ENCODE peak calls at places on chromosomes 7 and 10, in nine cellular contexts. One of them, this sample, is unnamed.
A peak's percentile ranks its signal among the peaks of the same experiment; 100 is the strongest.

GRCh38 chr10:74194545-74194944 is 43.5 kb downstream of the ADK start:
- DNase-seq in right cardiac atrium: no peak
- DNase-seq in A549: no peak
- DNase-seq in GM23338: no peak
- DNase-seq in hepatocyte: no peak
- DNase-seq in CD4-positive, alpha-beta memory T cell: peak; percentile 40
- DNase-seq in fibroblast of the aortic adventitia: peak; percentile 78
- DNase-seq in gastrocnemius medialis: no peak
- DNase-seq in WERI-Rb-1: no peak
- DNase-seq in this sample: no peak

GRCh38 chr10:75233444-75234016 is 2.2 kb downstream of the COMTD1 start:
- DNase-seq in gastrocnemius medialis: no peak
- DNase-seq in GM23338: no peak
- DNase-seq in WERI-Rb-1: no peak
- DNase-seq in right cardiac atrium: no peak
- DNase-seq in A549: no peak
- DNase-seq in CD4-positive, alpha-beta memory T cell: no peak
- DNase-seq in hepatocyte: no peak
- DNase-seq in fibroblast of the aortic adventitia: no peak
- DNase-seq in this sample: peak; percentile 15

GRCh38 chr7:155252388-155252957 is 45.2 kb upstream of the INSIG1 start:
- DNase-seq in WERI-Rb-1: no peak
- DNase-seq in A549: no peak
- DNase-seq in fibroblast of the aortic adventitia: peak; percentile 36
- DNase-seq in right cardiac atrium: no peak
- DNase-seq in hepatocyte: no peak
- DNase-seq in gastrocnemius medialis: no peak
- DNase-seq in CD4-positive, alpha-beta memory T cell: no peak
- DNase-seq in GM23338: no peak
- DNase-seq in this sample: no peak

GRCh38 chr7:149141893-149142292 is 5.4 kb upstream of the ZNF398 start:
- DNase-seq in fibroblast of the aortic adventitia: no peak
- DNase-seq in right cardiac atrium: no peak
- DNase-seq in WERI-Rb-1: no peak
- DNase-seq in A549: no peak
- DNase-seq in gastrocnemius medialis: no peak
- DNase-seq in hepatocyte: no peak
- DNase-seq in CD4-positive, alpha-beta memory T cell: no peak
- DNase-seq in GM23338: no peak
- DNase-seq in this sample: no peak

GRCh38 chr7:29359480-29360093 is 165.0 kb downstream of the CHN2 start:
- DNase-seq in GM23338: no peak
- DNase-seq in gastrocnemius medialis: no peak
- DNase-seq in fibroblast of the aortic adventitia: no peak
- DNase-seq in A549: no peak
- DNase-seq in CD4-positive, alpha-beta memory T cell: no peak
- DNase-seq in hepatocyte: no peak
- DNase-seq in right cardiac atrium: no peak
- DNase-seq in WERI-Rb-1: no peak
- DNase-seq in this sample: no peak

GRCh38 chr7:132933076-132933466 is 148.8 kb downstream of the CHCHD3 start:
- DNase-seq in right cardiac atrium: no peak
- DNase-seq in gastrocnemius medialis: no peak
- DNase-seq in WERI-Rb-1: no peak
- DNase-seq in hepatocyte: peak; percentile 48
- DNase-seq in GM23338: no peak
- DNase-seq in A549: no peak
- DNase-seq in fibroblast of the aortic adventitia: peak; percentile 91
- DNase-seq in CD4-positive, alpha-beta memory T cell: no peak
- DNase-seq in this sample: no peak

GRCh38 chr10:116838143-116838725 is 11.1 kb upstream of the ENO4 start:
- DNase-seq in hepatocyte: no peak
- DNase-seq in A549: no peak
- DNase-seq in fibroblast of the aortic adventitia: no peak
- DNase-seq in CD4-positive, alpha-beta memory T cell: no peak
- DNase-seq in GM23338: no peak
- DNase-seq in gastrocnemius medialis: no peak
- DNase-seq in WERI-Rb-1: no peak
- DNase-seq in right cardiac atrium: no peak
- DNase-seq in this sample: no peak

GRCh38 chr10:63267414-63268138 is 134.4 kb downstream of the NRBF2 start:
- DNase-seq in right cardiac atrium: no peak
- DNase-seq in gastrocnemius medialis: no peak
- DNase-seq in fibroblast of the aortic adventitia: peak; percentile 88
- DNase-seq in A549: peak; percentile 12
- DNase-seq in CD4-positive, alpha-beta memory T cell: peak; percentile 32
- DNase-seq in GM23338: peak; percentile 69
- DNase-seq in WERI-Rb-1: no peak
- DNase-seq in hepatocyte: peak; percentile 56
- DNase-seq in this sample: peak; percentile 23

GRCh38 chr7:128263420-128263819 is 22.3 kb downstream of the LEP start:
- DNase-seq in WERI-Rb-1: no peak
- DNase-seq in fibroblast of the aortic adventitia: no peak
- DNase-seq in right cardiac atrium: no peak
- DNase-seq in CD4-positive, alpha-beta memory T cell: no peak
- DNase-seq in A549: no peak
- DNase-seq in gastrocnemius medialis: no peak
- DNase-seq in hepatocyte: no peak
- DNase-seq in GM23338: peak; percentile 47
- DNase-seq in this sample: no peak

GRCh38 chr7:151415375-151416112 is 5.7 kb upstream of the WDR86 start:
- DNase-seq in hepatocyte: peak; percentile 38
- DNase-seq in fibroblast of the aortic adventitia: peak; percentile 39
- DNase-seq in WERI-Rb-1: no peak
- DNase-seq in right cardiac atrium: no peak
- DNase-seq in gastrocnemius medialis: no peak
- DNase-seq in A549: no peak
- DNase-seq in CD4-positive, alpha-beta memory T cell: no peak
- DNase-seq in GM23338: no peak
- DNase-seq in this sample: no peak

GRCh38 chr10:133144771-133145170 is 15.2 kb upstream of the KNDC1 start:
- DNase-seq in WERI-Rb-1: no peak
- DNase-seq in A549: no peak
- DNase-seq in right cardiac atrium: no peak
- DNase-seq in hepatocyte: no peak
- DNase-seq in CD4-positive, alpha-beta memory T cell: no peak
- DNase-seq in fibroblast of the aortic adventitia: no peak
- DNase-seq in GM23338: no peak
- DNase-seq in gastrocnemius medialis: no peak
- DNase-seq in this sample: no peak

GRCh38 chr7:116574025-116574822 is 49.4 kb downstream of the CAV1 start:
- DNase-seq in CD4-positive, alpha-beta memory T cell: no peak
- DNase-seq in gastrocnemius medialis: no peak
- DNase-seq in hepatocyte: no peak
- DNase-seq in A549: no peak
- DNase-seq in fibroblast of the aortic adventitia: no peak
- DNase-seq in GM23338: no peak
- DNase-seq in WERI-Rb-1: no peak
- DNase-seq in right cardiac atrium: no peak
- DNase-seq in this sample: no peak
- H3K4me3 ChIP-seq in CD4-positive, alpha-beta memory T cell: no peak overlapping the region
- H3K4me3 ChIP-seq in gastrocnemius medialis: no peak overlapping the region
- H3K4me3 ChIP-seq in hepatocyte: no peak overlapping the region
- H3K4me3 ChIP-seq in A549: no peak overlapping the region
- H3K4me3 ChIP-seq in fibroblast of the aortic adventitia: no peak overlapping the region
- H3K4me3 ChIP-seq in GM23338: no peak overlapping the region
- H3K4me3 ChIP-seq in WERI-Rb-1: no peak overlapping the region
- H3K4me3 ChIP-seq in right cardiac atrium: no peak overlapping the region
- H3K4me3 ChIP-seq in this sample: no peak overlapping the region

GRCh38 chr7:135194494-135195095 is 16.7 kb downstream of the WDR91 start:
- DNase-seq in right cardiac atrium: no peak
- DNase-seq in WERI-Rb-1: no peak
- DNase-seq in hepatocyte: no peak
- DNase-seq in GM23338: no peak
- DNase-seq in A549: no peak
- DNase-seq in CD4-positive, alpha-beta memory T cell: no peak
- DNase-seq in gastrocnemius medialis: no peak
- DNase-seq in fibroblast of the aortic adventitia: no peak
- DNase-seq in this sample: no peak
- H3K4me3 ChIP-seq in right cardiac atrium: no peak overlapping the region
- H3K4me3 ChIP-seq in WERI-Rb-1: no peak overlapping the region
- H3K4me3 ChIP-seq in hepatocyte: no peak overlapping the region
- H3K4me3 ChIP-seq in GM23338: no peak overlapping the region
- H3K4me3 ChIP-seq in A549: no peak overlapping the region
- H3K4me3 ChIP-seq in CD4-positive, alpha-beta memory T cell: no peak overlapping the region
- H3K4me3 ChIP-seq in gastrocnemius medialis: no peak overlapping the region
- H3K4me3 ChIP-seq in fibroblast of the aortic adventitia: no peak overlapping the region
- H3K4me3 ChIP-seq in this sample: no peak overlapping the region

DNA sequence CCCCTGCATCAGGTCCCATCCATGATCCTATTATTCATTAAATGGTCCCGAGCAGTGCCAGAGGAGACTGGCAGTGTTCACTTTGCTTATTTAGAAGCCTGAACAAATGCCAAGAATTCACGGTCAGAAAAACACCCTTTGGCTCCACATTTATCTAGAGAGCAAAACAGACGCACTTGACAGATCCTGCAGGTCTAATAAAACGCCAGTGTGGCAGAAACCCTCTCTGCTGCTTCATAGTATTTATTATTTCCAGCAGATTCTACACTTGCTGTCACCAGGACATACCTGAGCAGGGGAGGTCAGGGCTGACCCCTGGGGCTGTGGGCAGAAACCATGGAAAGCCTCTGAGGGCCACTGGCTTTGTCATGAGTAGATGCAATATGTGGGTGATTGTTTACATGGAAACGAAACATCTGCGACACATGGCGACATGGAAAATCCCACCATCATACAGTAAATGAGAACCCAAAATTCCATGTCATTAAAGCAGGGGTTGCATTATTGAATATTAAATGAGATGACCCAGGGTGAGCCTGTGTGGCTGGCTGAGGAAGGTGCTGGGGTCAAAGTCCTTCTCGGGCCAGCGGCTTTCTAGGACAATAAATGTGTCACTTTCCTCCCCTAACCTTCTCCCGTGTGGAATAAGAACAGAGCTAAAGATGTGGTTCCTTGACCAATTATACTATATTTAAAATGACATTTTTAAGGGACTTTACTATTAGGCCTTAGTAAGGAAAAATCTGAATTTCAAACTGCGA is 205.9 kb upstream of the SVIL start:
- DNase-seq in hepatocyte: no peak
- DNase-seq in GM23338: no peak
- DNase-seq in right cardiac atrium: no peak
- DNase-seq in CD4-positive, alpha-beta memory T cell: no peak
- DNase-seq in WERI-Rb-1: no peak
- DNase-seq in A549: no peak
- DNase-seq in gastrocnemius medialis: no peak
- DNase-seq in fibroblast of the aortic adventitia: no peak
- DNase-seq in this sample: no peak
- H3K4me3 ChIP-seq in hepatocyte: no peak overlapping the region
- H3K4me3 ChIP-seq in GM23338: no peak overlapping the region
- H3K4me3 ChIP-seq in right cardiac atrium: no peak overlapping the region
- H3K4me3 ChIP-seq in CD4-positive, alpha-beta memory T cell: no peak overlapping the region
- H3K4me3 ChIP-seq in WERI-Rb-1: no peak overlapping the region
- H3K4me3 ChIP-seq in A549: no peak overlapping the region
- H3K4me3 ChIP-seq in gastrocnemius medialis: no peak overlapping the region
- H3K4me3 ChIP-seq in fibroblast of the aortic adventitia: no peak overlapping the region
- H3K4me3 ChIP-seq in this sample: no peak overlapping the region

GRCh38 chr7:100580466-100581283 is 5.3 kb downstream of the LRCH4 start:
- DNase-seq in CD4-positive, alpha-beta memory T cell: no peak
- DNase-seq in fibroblast of the aortic adventitia: no peak
- DNase-seq in hepatocyte: no peak
- DNase-seq in A549: no peak
- DNase-seq in WERI-Rb-1: no peak
- DNase-seq in right cardiac atrium: no peak
- DNase-seq in GM23338: no peak
- DNase-seq in gastrocnemius medialis: no peak
- DNase-seq in this sample: no peak

GRCh38 chr7:100582041-100582579 is 3.8 kb downstream of the LRCH4 start:
- DNase-seq in A549: no peak
- DNase-seq in gastrocnemius medialis: no peak
- DNase-seq in WERI-Rb-1: no peak
- DNase-seq in hepatocyte: no peak
- DNase-seq in right cardiac atrium: no peak
- DNase-seq in CD4-positive, alpha-beta memory T cell: no peak
- DNase-seq in fibroblast of the aortic adventitia: no peak
- DNase-seq in GM23338: no peak
- DNase-seq in this sample: no peak

GRCh38 chr7:100583132-100584045 is 2.5 kb downstream of the LRCH4 start:
- DNase-seq in A549: no peak
- DNase-seq in fibroblast of the aortic adventitia: peak; percentile 59
- DNase-seq in WERI-Rb-1: no peak
- DNase-seq in right cardiac atrium: peak; percentile 57
- DNase-seq in hepatocyte: peak; percentile 77
- DNase-seq in GM23338: peak; percentile 40
- DNase-seq in gastrocnemius medialis: peak; percentile 41
- DNase-seq in CD4-positive, alpha-beta memory T cell: peak; percentile 69
- DNase-seq in this sample: peak; percentile 85

GRCh38 chr7:100584046-100584676 is 1.8 kb downstream of the LRCH4 start:
- DNase-seq in A549: no peak
- DNase-seq in hepatocyte: peak; percentile 72
- DNase-seq in WERI-Rb-1: no peak
- DNase-seq in right cardiac atrium: no peak
- DNase-seq in GM23338: no peak
- DNase-seq in fibroblast of the aortic adventitia: no peak
- DNase-seq in CD4-positive, alpha-beta memory T cell: no peak
- DNase-seq in gastrocnemius medialis: no peak
- DNase-seq in this sample: no peak

DNA sequence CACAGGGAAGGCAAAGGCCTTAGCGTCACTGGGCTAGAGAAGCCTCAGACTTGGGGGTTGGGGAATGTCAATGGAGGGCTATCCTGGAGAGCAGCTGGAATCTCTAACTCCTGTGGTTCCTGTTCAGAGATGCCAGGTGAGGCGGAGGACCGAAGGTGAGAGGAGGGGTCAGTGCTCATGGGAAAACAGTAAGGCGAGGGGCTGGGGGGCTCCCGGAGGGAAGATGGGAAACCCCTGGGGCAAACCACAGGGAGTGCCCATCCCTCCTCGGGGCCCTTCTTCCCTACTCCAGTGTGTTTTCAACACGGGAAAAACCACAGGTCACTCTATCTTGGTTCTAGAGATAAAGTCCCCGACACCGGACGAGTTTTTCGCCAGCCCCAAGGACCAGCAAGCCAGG is 3.3 kb downstream of the LRCH4 start:
- DNase-seq in gastrocnemius medialis: no peak
- DNase-seq in WERI-Rb-1: no peak
- DNase-seq in CD4-positive, alpha-beta memory T cell: no peak
- DNase-seq in hepatocyte: no peak
- DNase-seq in fibroblast of the aortic adventitia: no peak
- DNase-seq in GM23338: no peak
- DNase-seq in right cardiac atrium: no peak
- DNase-seq in A549: no peak
- DNase-seq in this sample: no peak
- H3K4me3 ChIP-seq in gastrocnemius medialis: no peak overlapping the region
- H3K4me3 ChIP-seq in WERI-Rb-1: no peak overlapping the region
- H3K4me3 ChIP-seq in CD4-positive, alpha-beta memory T cell: peak overlapping the region; percentile 98
- H3K4me3 ChIP-seq in hepatocyte: no peak overlapping the region
- H3K4me3 ChIP-seq in fibroblast of the aortic adventitia: peak overlapping the region; percentile 99
- H3K4me3 ChIP-seq in GM23338: no peak overlapping the region
- H3K4me3 ChIP-seq in right cardiac atrium: no peak overlapping the region
- H3K4me3 ChIP-seq in A549: no peak overlapping the region
- H3K4me3 ChIP-seq in this sample: peak overlapping the region; percentile 94

This sample was measured in naive thymus-derived CD4-positive, alpha-beta T cell.